ENCODE peak calls at places on chromosomes 6 and 20, in seven cellular contexts. N is hippocampal formation; O is Calu3; A is activated CD4-positive, alpha-beta T cell treated with anti-CD3 and anti-CD28 coated beads, Interleukin-2, amount 10 ng/mL, durations not matched to agents 7 days and 5 days; W is stimulated activated CD4-positive, alpha-beta T cell treated with anti-CD3 and anti-CD28 coated beads, Interleukin-1b, Interleukin-23, amount 100 ng/mL, for 48 hours; J is EH; X is memory B cell. H is an unnamed sample.

GRCh38 chr6:168183613-168183970 is 104.6 kb upstream of the FRMD1 start:
- DNase-seq in N (no peak), W (no peak), J (no peak), A (no peak), O (no peak), X (no peak), H (no peak)

GRCh38 chr6:61586934-61587537 is 699.0 kb downstream of the KHDRBS2 start:
- DNase-seq in A (no peak), N (no peak), W (no peak), O (no peak), J (no peak), X (no peak), H (no peak)

GRCh38 chr6:42692151-42692911 is 30.1 kb downstream of the PRPH2 start:
- DNase-seq in O (no peak), A (no peak), W (no peak), J (peak), N (no peak), X (no peak), H (no peak)

GRCh38 chr6:14889172-14889571 is 356.7 kb upstream of the JARID2 start:
- DNase-seq in A (no peak), J (peak), N (no peak), O (peak), W (no peak), X (no peak), H (no peak)

GRCh38 chr20:46084805-46085792 is 4.7 kb downstream of the NCOA5 start:
- DNase-seq in W (no peak), O (peak), X (no peak), A (no peak), J (peak), N (no peak), H (no peak)

GRCh38 chr20:53434662-53435061 is 159.0 kb downstream of the ZNF217 start:
- DNase-seq in X (no peak), J (no peak), O (no peak), A (no peak), W (no peak), N (no peak), H (no peak)

GRCh38 chr6:136921521-136921935 is 573 bp upstream of the SLC35D3 start:
- DNase-seq in J (peak), O (peak), A (no peak), W (no peak), N (no peak), X (no peak), H (no peak)

GRCh38 chr6:135075018-135075417 is 20.4 kb upstream of the HBS1L start:
- DNase-seq in O (no peak), J (no peak), N (no peak), X (no peak), W (no peak), A (no peak), H (no peak)

GRCh38 chr20:61918548-61918947 is 147.1 kb downstream of the TAF4 start:
- DNase-seq in W (no peak), N (no peak), X (no peak), A (no peak), J (no peak), O (no peak), H (no peak)

GRCh38 chr20:47276856-47277541 is 79.5 kb downstream of the ZMYND8 start:
- DNase-seq in N (peak), X (no peak), W (no peak), O (no peak), J (peak), A (no peak), H (no peak)

GRCh38 chr6:136761227-136761922 is 30.9 kb downstream of the MAP3K5 start:
- DNase-seq in A (peak), J (peak), W (no peak), N (no peak), X (no peak), O (no peak), H (peak)

GRCh38 chr20:56634735-56635422 is 5.8 kb downstream of the TFAP2C start:
- DNase-seq in O (no peak), W (no peak), A (no peak), J (peak), N (no peak), X (no peak), H (no peak)

GRCh38 chr6:109091314-109092009 is 3.2 kb downstream of the SESN1 start:
- DNase-seq in W (no peak), X (no peak), N (no peak), O (no peak), J (no peak), A (no peak), H (no peak)

GRCh38 chr6:129029778-129030177 is 146.8 kb downstream of the LAMA2 start:
- DNase-seq in X (no peak), O (no peak), N (no peak), W (no peak), J (peak), A (no peak), H (no peak)

GRCh38 chr20:62709537-62709905 is 885 bp downstream of the NTSR1 start:
- DNase-seq in A (no peak), J (no peak), W (no peak), N (no peak), O (no peak), X (no peak), H (no peak)

H was measured in natural killer cell.